ENCODE peak calls at places on chromosomes 6 and 20, in five cellular contexts. J is GM12891; R is heart right ventricle; A is activated naive CD8-positive, alpha-beta T cell treated with anti-CD3 and anti-CD28 coated beads, Interleukin-2, amount 50 U/mL, for 24 hours; C is GM03348. V is an unnamed sample.

GRCh38 chr20:20593447-20594170 is 118.8 kb downstream of the RALGAPA2 start:
- DNase-seq in J (peak), R (no peak), A (peak), C (peak), V (peak)

GRCh38 chr6:139474145-139475108 is 100.0 kb upstream of the CITED2 start:
- DNase-seq in J (peak), R (peak), A (no peak), C (peak), V (peak)

GRCh38 chr6:82568290-82568993 is 204.8 kb downstream of the TPBG start:
- DNase-seq in J (no peak), R (no peak), A (no peak), C (no peak), V (no peak)

GRCh38 chr6:109743739-109744138 is 52.6 kb downstream of the FIG4 start:
- DNase-seq in J (no peak), R (no peak), A (no peak), C (peak), V (peak)

GRCh38 chr6:149080511-149080910 is 237.0 kb upstream of the TAB2 start:
- DNase-seq in J (no peak), R (no peak), A (no peak), C (peak), V (no peak)

GRCh38 chr20:38941726-38942389 is 15.6 kb downstream of the FAM83D start:
- DNase-seq in J (no peak), R (no peak), A (no peak), C (no peak), V (no peak)

GRCh38 chr6:115706981-115707380 is 353.7 kb downstream of the FRK start:
- DNase-seq in J (no peak), R (no peak), A (no peak), C (no peak), V (no peak)

GRCh38 chr20:2900845-2901592 is 27.7 kb downstream of the PTPRA start:
- DNase-seq in J (peak), R (no peak), A (no peak), C (no peak), V (no peak)

GRCh38 chr20:6075428-6076219 is 21.8 kb upstream of the LRRN4 start:
- DNase-seq in J (no peak), R (peak), A (no peak), C (no peak), V (no peak)

GRCh38 chr6:107132330-107132954 is 17.1 kb upstream of the BEND3 start:
- DNase-seq in J (no peak), R (no peak), A (peak), C (peak), V (peak)

GRCh38 chr20:38728911-38729642 is 4.8 kb downstream of the SLC32A1 start:
- DNase-seq in J (peak), R (no peak), A (peak), C (no peak), V (no peak)

GRCh38 chr6:104201557-104201956 is 658.2 kb downstream of the HACE1 start:
- DNase-seq in J (no peak), R (no peak), A (no peak), C (no peak), V (no peak)

V was measured in epithelial cell of esophagus.